ENCODE peak calls at places on chromosome 20, in four cellular contexts. I, W, C and G are unnamed samples.

GRCh38 chr20:8161262-8162071 is 29.4 kb downstream of the PLCB1 start:
- DNase-seq in I (no peak), W (no peak), C (no peak), G (no peak)

GRCh38 chr20:10508060-10508459 is 73.0 kb downstream of the SLX4IP start:
- DNase-seq in I (no peak), W (no peak), C (no peak), G (no peak)

GRCh38 chr20:50332491-50332980 is 141.9 kb downstream of the CEBPB start:
- DNase-seq in I (no peak), W (no peak), C (peak; percentile 34), G (no peak)

GRCh38 chr20:20492521-20493334 is 124.8 kb downstream of the INSM1 start:
- DNase-seq in I (no peak), W (no peak), C (no peak), G (no peak)

GRCh38 chr20:8930691-8931090 is 138.2 kb upstream of the PLCB4 start:
- DNase-seq in I (peak; percentile 75), W (no peak), C (no peak), G (no peak)

GRCh38 chr20:47964174-47964573 is 178.9 kb upstream of the SULF2 start:
- DNase-seq in I (no peak), W (no peak), C (no peak), G (no peak)

GRCh38 chr20:48703107-48703506 is 124.7 kb downstream of the PREX1 start:
- DNase-seq in I (no peak), W (no peak), C (no peak), G (no peak)

GRCh38 chr20:35320396-35321126 is 28.3 kb upstream of the FAM83C start:
- DNase-seq in I (no peak), W (no peak), C (no peak), G (no peak)